ENCODE peak calls at places on chromosomes 11 and 22, in eight cellular contexts. B is iPS-NIHi11; N is iris pigment epithelial cell; Y is EH; G is OCI-LY7; U is anterior cingulate cortex; D is activated effector memory CD4-positive, alpha-beta T cell treated with anti-CD3 and anti-CD28 coated beads, Interleukin-2, amount 50 U/mL, for 16 hours; K is transverse colon. H is an unnamed sample.

GRCh38 chr11:116980136-116980793 is 118.0 kb downstream of the SIK3 start:
- DNase-seq in U (no peak), G (peak), N (no peak), B (no peak), D (no peak), Y (no peak), K (no peak), H (no peak)

GRCh38 chr22:49008682-49009235 is 818.9 kb downstream of the BRD1 start:
- DNase-seq in Y (no peak), D (peak), K (no peak), N (no peak), G (no peak), B (no peak), U (no peak), H (peak)

GRCh38 chr11:86427441-86427840 is 52.8 kb downstream of the CCDC81 start:
- DNase-seq in D (no peak), K (no peak), G (no peak), U (no peak), B (no peak), N (no peak), Y (no peak), H (no peak)

GRCh38 chr11:120998581-120998980 is 25.3 kb upstream of the TBCEL start:
- DNase-seq in G (no peak), Y (no peak), B (no peak), U (no peak), D (no peak), K (no peak), N (no peak), H (no peak)

GRCh38 chr22:36457688-36458450 is 23.6 kb downstream of the TXN2 start:
- DNase-seq in N (no peak), D (no peak), Y (peak), B (no peak), G (no peak), K (no peak), U (no peak), H (peak)

GRCh38 chr22:29030618-29031235 is 30.9 kb downstream of the C22orf31 start:
- DNase-seq in K (peak), B (peak), G (no peak), D (no peak), Y (peak), U (peak), N (peak), H (peak)

GRCh38 chr11:47186937-47187681 is 875 bp upstream of the PACSIN3 start:
- DNase-seq in N (peak), G (no peak), B (peak), Y (peak), U (no peak), D (peak), K (peak), H (peak)

GRCh38 chr11:105092255-105093239 is 47.0 kb downstream of the CARD18 start:
- DNase-seq in K (no peak), G (no peak), U (no peak), D (no peak), Y (peak), N (peak), B (no peak), H (no peak)

GRCh38 chr11:2961080-2961479 is 31.0 kb downstream of the NAP1L4 start:
- DNase-seq in N (no peak), D (no peak), U (no peak), Y (no peak), K (no peak), B (no peak), G (no peak), H (peak)

GRCh38 chr22:40128989-40129388 is 48.7 kb upstream of the TNRC6B start:
- DNase-seq in B (no peak), G (peak), U (no peak), K (peak), Y (no peak), D (no peak), N (no peak), H (no peak)

GRCh38 chr11:102802341-102802740 is 4.4 kb upstream of the MMP1 start:
- DNase-seq in N (peak), G (no peak), K (no peak), B (no peak), U (no peak), D (no peak), Y (peak), H (no peak)

H was measured in H7.